ENCODE peak calls at places on chromosomes 16 and 17, in ten cellular contexts. K is GM13976; V is cardiac muscle cell; T is IMR-90; I is SK-N-SH; U is astrocyte of the spinal cord; F is cardiac fibroblast; N is CD4-positive, alpha-beta T cell; H is nephron progenitor cell; R is esophagus squamous epithelium. G is an unnamed sample.

GRCh38 chr16:79417465-79418093 is 183.0 kb downstream of the MAF start:
- DNase-seq in K (no peak), V (no peak), T (no peak), I (no peak), U (no peak), F (no peak), N (no peak), H (no peak), R (no peak), G (no peak)

GRCh38 chr16:84924339-84925091 is 86.8 kb downstream of the ZDHHC7 start:
- DNase-seq in K (no peak), V (peak), T (no peak), I (no peak), U (no peak), F (no peak), N (no peak), H (peak), R (no peak), G (peak)

GRCh38 chr16:51657844-51658243 is 506.8 kb upstream of the SALL1 start:
- DNase-seq in K (no peak), V (no peak), T (no peak), I (no peak), U (no peak), F (no peak), N (no peak), H (no peak), R (no peak), G (no peak)

GRCh38 chr17:9120471-9120870 is 99.2 kb downstream of the NTN1 start:
- DNase-seq in K (no peak), V (no peak), T (no peak), I (no peak), U (no peak), F (no peak), N (no peak), H (peak), R (no peak), G (no peak)

GRCh38 chr17:42577140-42577531 is 393 bp downstream of the PSMC3IP start:
- DNase-seq in K (no peak), V (no peak), T (no peak), I (no peak), U (no peak), F (peak), N (no peak), H (no peak), R (no peak), G (no peak)

GRCh38 chr17:48153711-48154642 is 46.4 kb downstream of the SNX11 start:
- DNase-seq in K (peak), V (peak), T (peak), I (peak), U (peak), F (peak), N (no peak), H (peak), R (no peak), G (peak)

GRCh38 chr16:86567701-86568571 is 1.3 kb downstream of the FOXC2 start:
- DNase-seq in K (no peak), V (peak), T (peak), I (no peak), U (peak), F (peak), N (no peak), H (peak), R (no peak), G (no peak)

GRCh38 chr17:40018211-40019121 is 3.2 kb downstream of the CSF3 start:
- DNase-seq in K (no peak), V (peak), T (no peak), I (peak), U (no peak), F (peak), N (no peak), H (peak), R (no peak), G (peak)

GRCh38 chr17:45934044-45934979 is 40.0 kb downstream of the MAPT start:
- DNase-seq in K (no peak), V (no peak), T (no peak), I (no peak), U (no peak), F (no peak), N (no peak), H (no peak), R (no peak), G (no peak)

GRCh38 chr16:6633441-6633840 is 699.2 kb upstream of the RBFOX1 start:
- DNase-seq in K (no peak), V (no peak), T (no peak), I (no peak), U (no peak), F (no peak), N (no peak), H (no peak), R (no peak), G (no peak)

GRCh38 chr16:8194795-8195194 is 395.5 kb downstream of the TMEM114 start:
- DNase-seq in K (no peak), V (no peak), T (no peak), I (peak), U (no peak), F (no peak), N (no peak), H (peak), R (no peak), G (no peak)
- TF ChIP-seq CTCF in K (peak), V (no peak), T (no peak), I (no peak), U (no peak), F (no peak), N (no peak), H (peak), R (no peak), G (no peak)

GRCh38 chr17:4852504-4853075 is 19.4 kb downstream of the MINK1 start:
- DNase-seq in K (no peak), V (peak), T (peak), I (peak), U (peak), F (peak), N (no peak), H (no peak), R (no peak), G (peak)
- TF ChIP-seq CTCF in K (no peak), V (no peak), T (no peak), I (no peak), U (no peak), F (no peak), N (no peak), H (no peak), R (no peak), G (no peak)

DNA sequence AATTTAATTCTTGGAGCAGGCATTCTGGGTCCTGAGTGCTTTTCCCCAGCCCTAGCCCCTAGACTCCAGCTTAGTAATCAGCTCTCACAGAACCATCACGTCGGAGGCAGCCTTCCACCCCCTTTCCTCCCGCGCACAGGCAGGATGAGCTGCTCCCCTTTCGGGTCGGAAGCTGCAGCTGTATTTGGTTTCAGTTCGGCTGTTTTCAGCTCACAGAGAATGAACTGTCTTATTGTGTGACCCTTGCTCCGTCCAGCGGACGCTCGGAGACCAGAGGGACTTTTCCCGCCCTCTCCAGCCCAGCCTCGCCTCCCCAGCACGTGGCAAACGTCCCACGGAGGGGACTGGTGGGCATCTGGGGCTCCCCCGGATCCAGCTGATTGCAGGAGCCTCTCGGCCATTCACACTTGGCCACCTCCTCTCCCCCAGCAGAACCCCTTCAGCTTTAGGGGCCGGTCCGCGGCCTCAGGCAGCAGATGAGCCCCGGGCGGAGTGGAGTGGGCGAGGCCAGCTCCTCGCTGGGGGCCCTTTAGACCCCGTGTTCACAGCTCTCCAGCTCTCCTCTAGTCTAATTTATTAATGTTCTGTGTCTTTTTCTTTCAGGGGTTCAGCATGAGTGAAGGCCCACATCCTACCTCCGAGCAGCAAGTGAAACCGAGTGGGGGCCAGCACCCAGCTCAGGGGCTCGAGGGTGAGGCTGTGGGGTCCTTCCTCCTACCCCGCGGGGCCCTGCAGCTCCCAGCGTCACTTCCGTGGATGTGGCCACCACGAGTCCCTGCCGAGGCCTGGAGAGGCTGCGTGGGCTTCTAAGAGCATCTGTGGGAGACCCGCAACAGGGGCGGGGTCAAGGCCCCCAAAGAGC is 863 bp upstream of the UTS2R start:
- DNase-seq in K (peak), V (peak), T (no peak), I (peak), U (no peak), F (no peak), N (no peak), H (no peak), R (no peak), G (peak)
- TF ChIP-seq CTCF in K (no peak), V (no peak), T (no peak), I (no peak), U (no peak), F (no peak), N (no peak), H (no peak), R (no peak), G (no peak)

DNA sequence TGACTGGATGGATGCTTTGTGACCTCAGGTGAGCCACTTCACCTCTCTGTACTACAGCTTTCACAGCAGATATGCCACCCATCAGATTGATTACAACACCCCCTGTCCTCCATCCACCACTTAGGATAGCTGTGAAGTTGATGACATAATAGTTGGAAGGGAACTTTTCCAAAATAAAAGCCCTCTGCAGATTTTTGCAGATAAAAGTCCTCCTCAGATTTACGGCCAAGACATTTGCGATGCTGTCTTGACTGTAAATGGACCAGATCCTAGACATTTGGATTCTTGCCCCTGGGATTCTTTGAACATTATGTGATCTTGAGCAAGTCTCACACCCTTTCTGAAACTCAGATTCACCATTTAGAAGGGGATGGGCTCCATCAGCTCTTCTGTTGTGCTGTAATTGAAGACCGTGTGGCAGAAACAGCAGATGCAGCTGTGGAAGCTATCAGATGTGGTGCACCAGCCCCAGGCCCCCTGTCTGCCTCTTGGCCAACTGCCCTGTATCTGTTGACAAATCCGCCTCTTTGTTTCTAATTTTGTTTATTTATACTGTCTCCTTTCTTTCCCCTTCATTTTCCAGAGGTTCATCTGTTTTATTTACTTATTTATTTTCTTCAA is 153.9 kb upstream of the CACNG3 start:
- DNase-seq in K (no peak), V (no peak), T (no peak), I (peak), U (no peak), F (no peak), N (no peak), H (no peak), R (no peak), G (no peak)
- TF ChIP-seq CTCF in K (no peak), V (no peak), T (no peak), I (no peak), U (no peak), F (no peak), N (no peak), H (no peak), R (no peak), G (no peak)

GRCh38 chr16:88888057-88888777 is 21.8 kb upstream of the PABPN1L start:
- DNase-seq in K (no peak), V (no peak), T (no peak), I (no peak), U (no peak), F (peak), N (no peak), H (no peak), R (no peak), G (no peak)

GRCh38 chr16:88886915-88887521 is 20.6 kb upstream of the PABPN1L start:
- DNase-seq in K (no peak), V (peak), T (peak), I (no peak), U (no peak), F (peak), N (no peak), H (peak), R (no peak), G (peak)

GRCh38 chr16:88891083-88891482 is 24.6 kb upstream of the PABPN1L start:
- DNase-seq in K (no peak), V (no peak), T (no peak), I (no peak), U (no peak), F (no peak), N (no peak), H (no peak), R (no peak), G (no peak)

GRCh38 chr16:88886311-88886914 is 20.0 kb upstream of the PABPN1L start:
- DNase-seq in K (no peak), V (no peak), T (no peak), I (no peak), U (no peak), F (peak), N (no peak), H (no peak), R (no peak), G (no peak)

GRCh38 chr16:88888778-88889387 is 22.4 kb upstream of the PABPN1L start:
- DNase-seq in K (no peak), V (no peak), T (no peak), I (no peak), U (no peak), F (no peak), N (no peak), H (no peak), R (no peak), G (no peak)
- TF ChIP-seq CTCF in K (no peak), V (no peak), T (no peak), I (no peak), U (no peak), F (no peak), N (no peak), H (no peak), R (no peak), G (no peak)

G was measured in fibroblast of mammary gland.